ENCODE peak calls at places on chromosomes 11 and 22, in five cellular contexts. T, I, D, P and G are unnamed samples.
A peak's percentile ranks its signal among the peaks of the same experiment; 100 is the strongest.

GRCh38 chr11:34632105-34632780 is 11.3 kb downstream of the EHF start:
- DNase-seq in I (peak; percentile 65), D (no peak), T (no peak), P (no peak), G (no peak)

GRCh38 chr11:116773203-116774112 is 671 bp upstream of the BUD13 start:
- DNase-seq in D (no peak), I (no peak), T (peak; percentile 81), P (no peak), G (no peak)

GRCh38 chr11:48012051-48012391 is 31.7 kb downstream of the PTPRJ start:
- DNase-seq in T (no peak), I (no peak), P (no peak), D (no peak), G (no peak)

GRCh38 chr11:390175-390574 is 3.8 kb upstream of the PKP3 start:
- DNase-seq in T (no peak), D (no peak), I (peak; percentile 54), P (no peak), G (no peak)

GRCh38 chr11:35084817-35085424 is 54.0 kb upstream of the CD44 start:
- DNase-seq in I (no peak), P (no peak), D (no peak), T (no peak), G (no peak)

GRCh38 chr11:116232364-116232801 is 540.4 kb downstream of the BUD13 start:
- DNase-seq in P (no peak), I (no peak), T (no peak), D (no peak), G (no peak)

GRCh38 chr22:42001706-42002105 is 3.1 kb downstream of the WBP2NL start:
- DNase-seq in D (no peak), P (no peak), T (no peak), I (no peak), G (no peak)

GRCh38 chr11:57167125-57167839 is 14.5 kb upstream of the LRRC55 start:
- DNase-seq in I (no peak), P (no peak), D (no peak), T (no peak), G (no peak)

GRCh38 chr11:86149813-86150212 is 80.9 kb upstream of the PICALM start:
- DNase-seq in P (no peak), I (no peak), T (no peak), D (no peak), G (no peak)

GRCh38 chr11:124656759-124657627 is 16.5 kb downstream of the SIAE start:
- DNase-seq in P (no peak), T (no peak), I (no peak), D (no peak), G (no peak)

GRCh38 chr11:121841487-121842167 is 274.4 kb downstream of the BLID start:
- DNase-seq in I (no peak), P (no peak), T (no peak), D (no peak), G (no peak)

GRCh38 chr22:32265882-32266767 is 11.0 kb upstream of the SLC5A4 start:
- DNase-seq in I (peak; percentile 74), P (peak; percentile 64), T (peak; percentile 68), D (peak; percentile 56), G (peak; percentile 37)

GRCh38 chr11:46338988-46339666 is 8.1 kb upstream of the DGKZ start:
- DNase-seq in I (no peak), D (no peak), T (no peak), P (no peak), G (no peak)

GRCh38 chr11:66101055-66101454 is 31.0 kb downstream of the PACS1 start:
- DNase-seq in D (no peak), I (no peak), T (no peak), P (no peak), G (no peak)

GRCh38 chr11:117498791-117499190 is 171.1 kb downstream of the CEP164 start:
- DNase-seq in P (no peak), D (no peak), T (no peak), I (no peak), G (no peak)

GRCh38 chr11:1863352-1864215 is 10.7 kb downstream of the LSP1 start:
- DNase-seq in T (peak; percentile 34), P (no peak), I (peak; percentile 84), D (no peak), G (no peak)

GRCh38 chr22:17845790-17846189 is 71.5 kb upstream of the BID start:
- DNase-seq in P (no peak), I (no peak), T (no peak), D (no peak), G (no peak)